ENCODE peak calls at places on chromosome 22, in seven cellular contexts. E is activated CD8-positive, alpha-beta memory T cell treated with anti-CD3 and anti-CD28 coated beads, Interleukin-2, amount 50 U/mL, for 48 hours; X is GM23248; T is activated T-cell treated with anti-CD3 and anti-CD28 coated beads, Interleukin-2, amount 50 U/mL, for 24 hours; O is T-helper 2 cell; F is endothelial cell; V is endodermal cell. A is an unnamed sample.
A peak's percentile ranks its signal among the peaks of the same experiment; 100 is the strongest.

GRCh38 chr22:47836957-47837356 is 1074.5 kb downstream of the TBC1D22A start:
- DNase-seq in F (no peak), E (no peak), O (no peak), X (peak; percentile 8), T (no peak), V (no peak), A (no peak)

GRCh38 chr22:49413551-49413950 is 414.1 kb downstream of the BRD1 start:
- DNase-seq in E (no peak), O (no peak), F (no peak), V (peak; percentile 51), X (no peak), T (no peak), A (no peak)

GRCh38 chr22:37196539-37197450 is 8.7 kb upstream of the C1QTNF6 start:
- DNase-seq in T (peak; percentile 30), V (no peak), F (no peak), O (no peak), E (no peak), X (peak; percentile 94), A (no peak)

GRCh38 chr22:50696799-50697561 is 24.4 kb downstream of the SHANK3 start:
- DNase-seq in V (peak; percentile 80), E (no peak), F (no peak), X (peak; percentile 65), O (no peak), T (no peak), A (peak; percentile 81)

GRCh38 chr22:26713823-26714449 is 56.5 kb downstream of the MIAT start:
- DNase-seq in F (no peak), X (peak; percentile 96), T (no peak), O (no peak), E (no peak), V (no peak), A (no peak)

GRCh38 chr22:40204331-40205116 is 26.8 kb downstream of the TNRC6B start:
- DNase-seq in F (no peak), E (peak; percentile 32), X (peak; percentile 90), T (no peak), V (no peak), O (no peak), A (no peak)

GRCh38 chr22:23163665-23164064 is 16.6 kb upstream of the BCR start:
- DNase-seq in V (no peak), X (peak; percentile 26), F (no peak), O (no peak), T (no peak), E (no peak), A (no peak)

GRCh38 chr22:31296258-31296657 is 4.0 kb upstream of the PIK3IP1 start:
- DNase-seq in X (peak; percentile 78), O (no peak), T (no peak), F (no peak), E (no peak), V (no peak), A (no peak)

GRCh38 chr22:17501679-17502285 is 61.5 kb upstream of the SLC25A18 start:
- DNase-seq in F (peak; percentile 31), O (no peak), E (no peak), V (peak; percentile 55), X (peak; percentile 70), T (no peak), A (peak; percentile 58)

GRCh38 chr22:25484498-25484897 is 80.0 kb upstream of the GRK3 start:
- DNase-seq in E (peak; percentile 61), F (no peak), O (no peak), T (no peak), V (no peak), X (no peak), A (no peak)

GRCh38 chr22:45602824-45603301 is 68.8 kb upstream of the ATXN10 start:
- DNase-seq in V (peak; percentile 93), X (peak; percentile 91), E (no peak), F (no peak), O (no peak), T (no peak), A (no peak)

GRCh38 chr22:50289151-50289941 is 18.1 kb downstream of the PLXNB2 start:
- DNase-seq in T (no peak), X (no peak), F (no peak), V (no peak), E (no peak), O (no peak), A (no peak)

GRCh38 chr22:19036229-19036522 is 86.0 kb downstream of the DGCR2 start:
- DNase-seq in E (no peak), V (no peak), F (no peak), X (no peak), T (no peak), O (no peak), A (no peak)

GRCh38 chr22:21778705-21779363 is 43.2 kb upstream of the YPEL1 start:
- DNase-seq in F (no peak), X (peak; percentile 76), T (no peak), E (peak; percentile 43), V (no peak), O (no peak), A (no peak)

GRCh38 chr22:35604671-35605457 is 12.3 kb downstream of the MB start:
- DNase-seq in T (no peak), O (no peak), V (no peak), E (peak; percentile 67), X (no peak), F (no peak), A (no peak)

GRCh38 chr22:49292909-49293308 is 534.8 kb downstream of the BRD1 start:
- DNase-seq in X (no peak), E (peak; percentile 4), V (no peak), T (no peak), F (no peak), O (no peak), A (no peak)

GRCh38 chr22:48761546-48761945 is 1066.1 kb downstream of the BRD1 start:
- DNase-seq in X (no peak), O (no peak), F (peak; percentile 0), V (peak; percentile 8), T (no peak), E (peak; percentile 12), A (no peak)

GRCh38 chr22:29156507-29156906 is 49.2 kb upstream of the EMID1 start:
- DNase-seq in E (no peak), V (peak; percentile 86), F (peak; percentile 34), O (no peak), X (peak; percentile 10), T (peak; percentile 15), A (no peak)

GRCh38 chr22:48628891-48629559 is 1198.6 kb downstream of the BRD1 start:
- DNase-seq in T (no peak), E (no peak), F (no peak), X (no peak), O (no peak), V (peak; percentile 86), A (no peak)

GRCh38 chr22:30668306-30668655 is 606 bp upstream of the DUSP18 start:
- DNase-seq in E (no peak), O (no peak), F (peak; percentile 8), T (no peak), X (no peak), V (no peak), A (no peak)

GRCh38 chr22:19721486-19722172 is 1.7 kb upstream of the GP1BB start:
- DNase-seq in V (no peak), T (no peak), O (no peak), E (no peak), F (no peak), X (no peak), A (no peak)

GRCh38 chr22:49928571-49929552 is 10.4 kb downstream of the CRELD2 start:
- DNase-seq in O (no peak), E (no peak), V (no peak), F (no peak), X (no peak), T (no peak), A (no peak)

GRCh38 chr22:47030881-47031627 is 268.6 kb downstream of the TBC1D22A start:
- DNase-seq in O (no peak), E (no peak), F (no peak), T (no peak), V (no peak), X (peak; percentile 93), A (no peak)